ENCODE peak calls at places on chromosomes 6 and 20, in nine cellular contexts. V is stomach, A is Peyer's patch, T is HCT116, C is A549, R is heart left ventricle, N is esophagus squamous epithelium, D is gastrocnemius medialis, L is suprapubic skin. I is an unnamed sample.

GRCh38 chr6:135866445-135867143 is 15.1 kb downstream of the PDE7B start:
- DNase-seq in D (no peak), N (no peak), R (no peak), T (no peak), L (no peak), C (no peak), A (no peak), V (no peak), I (no peak)

GRCh38 chr6:134352786-134353480 is 35.0 kb upstream of the SGK1 start:
- DNase-seq in L (no peak), A (no peak), R (no peak), C (no peak), V (no peak), N (no peak), T (no peak), D (no peak), I (no peak)

GRCh38 chr20:41177636-41178035 is 40.3 kb downstream of the PLCG1 start:
- DNase-seq in T (peak; percentile 8), C (peak; percentile 21), V (peak; percentile 22), D (peak; percentile 56), R (peak; percentile 63), L (peak; percentile 65), A (peak; percentile 44), N (no peak), I (peak; percentile 58)

GRCh38 chr6:95091823-95092436 is 485.4 kb upstream of the MANEA start:
- DNase-seq in V (no peak), R (no peak), C (no peak), A (no peak), D (no peak), N (no peak), T (peak; percentile 57), L (no peak), I (no peak)

GRCh38 chr20:50982372-50982771 is 23.8 kb downstream of the MOCS3 start:
- DNase-seq in V (peak; percentile 60), T (no peak), R (no peak), A (peak; percentile 63), C (peak; percentile 48), L (peak; percentile 86), N (no peak), D (no peak), I (no peak)

GRCh38 chr20:51487525-51488279 is 54.8 kb downstream of the NFATC2 start:
- DNase-seq in R (no peak), L (no peak), T (peak; percentile 89), D (no peak), V (no peak), A (no peak), C (peak; percentile 52), N (no peak), I (peak; percentile 50)

GRCh38 chr20:32490942-32491763 is 94.0 kb downstream of the NOL4L start:
- DNase-seq in N (no peak), R (no peak), V (no peak), C (no peak), D (no peak), T (no peak), A (no peak), L (peak; percentile 46), I (no peak)

GRCh38 chr6:81863123-81863522 is 110.6 kb upstream of the TENT5A start:
- DNase-seq in R (no peak), C (no peak), A (no peak), L (no peak), D (no peak), V (no peak), N (no peak), T (no peak), I (no peak)

GRCh38 chr20:12241065-12241464 is 323.4 kb downstream of the BTBD3 start:
- DNase-seq in A (no peak), T (no peak), R (no peak), D (no peak), V (no peak), C (no peak), L (no peak), N (no peak), I (no peak)

GRCh38 chr6:124964764-124965105 is 2.5 kb downstream of the RNF217 start:
- DNase-seq in C (no peak), D (no peak), V (no peak), R (no peak), A (no peak), L (no peak), N (no peak), T (no peak), I (no peak)

GRCh38 chr6:137845460-137845859 is 21.6 kb upstream of the TNFAIP3 start:
- DNase-seq in N (no peak), L (no peak), T (no peak), A (no peak), R (no peak), D (no peak), V (no peak), C (no peak), I (no peak)

GRCh38 chr20:61901421-61902212 is 164.1 kb downstream of the TAF4 start:
- DNase-seq in A (no peak), R (no peak), N (no peak), D (no peak), T (no peak), L (no peak), C (no peak), V (no peak), I (no peak)

GRCh38 chr6:132445201-132445951 is 44.1 kb upstream of the MOXD1 start:
- DNase-seq in D (no peak), V (no peak), L (no peak), A (no peak), N (no peak), C (peak; percentile 4), T (no peak), R (no peak), I (no peak)

GRCh38 chr6:47897233-47897632 is 115.4 kb downstream of the OPN5 start:
- DNase-seq in A (no peak), T (no peak), C (no peak), N (no peak), R (no peak), V (no peak), D (no peak), L (no peak), I (no peak)

GRCh38 chr20:10495173-10495572 is 60.1 kb downstream of the SLX4IP start:
- DNase-seq in C (no peak), N (no peak), L (no peak), R (no peak), T (no peak), D (no peak), V (no peak), A (no peak), I (no peak)

GRCh38 chr20:10489853-10490627 is 54.9 kb downstream of the SLX4IP start:
- DNase-seq in R (no peak), A (no peak), L (no peak), C (no peak), T (no peak), D (no peak), N (no peak), V (no peak), I (no peak)

GRCh38 chr20:10490706-10491105 is 55.6 kb downstream of the SLX4IP start:
- DNase-seq in T (no peak), A (no peak), R (no peak), V (no peak), D (no peak), N (no peak), C (no peak), L (no peak), I (no peak)

GRCh38 chr20:10492844-10493243 is 57.7 kb downstream of the SLX4IP start:
- DNase-seq in V (no peak), D (no peak), N (no peak), A (no peak), T (no peak), L (no peak), C (no peak), R (no peak), I (no peak)

GRCh38 chr20:10492065-10492464 is 57.0 kb downstream of the SLX4IP start:
- DNase-seq in N (no peak), A (no peak), V (no peak), L (no peak), D (no peak), R (no peak), C (no peak), T (no peak), I (no peak)
- H3K4me1 ChIP-seq in N (no peaks in the 10 kb centered on the region), A (no peaks in the 10 kb centered on the region), V (no peaks in the 10 kb centered on the region), L (peaks cover 7% of the 10 kb centered on the region), D (no peaks in the 10 kb centered on the region), R (no peaks in the 10 kb centered on the region), C (peaks cover 38% of the 10 kb centered on the region), T (peaks cover 5% of the 10 kb centered on the region), I (no peaks in the 10 kb centered on the region)

DNA sequence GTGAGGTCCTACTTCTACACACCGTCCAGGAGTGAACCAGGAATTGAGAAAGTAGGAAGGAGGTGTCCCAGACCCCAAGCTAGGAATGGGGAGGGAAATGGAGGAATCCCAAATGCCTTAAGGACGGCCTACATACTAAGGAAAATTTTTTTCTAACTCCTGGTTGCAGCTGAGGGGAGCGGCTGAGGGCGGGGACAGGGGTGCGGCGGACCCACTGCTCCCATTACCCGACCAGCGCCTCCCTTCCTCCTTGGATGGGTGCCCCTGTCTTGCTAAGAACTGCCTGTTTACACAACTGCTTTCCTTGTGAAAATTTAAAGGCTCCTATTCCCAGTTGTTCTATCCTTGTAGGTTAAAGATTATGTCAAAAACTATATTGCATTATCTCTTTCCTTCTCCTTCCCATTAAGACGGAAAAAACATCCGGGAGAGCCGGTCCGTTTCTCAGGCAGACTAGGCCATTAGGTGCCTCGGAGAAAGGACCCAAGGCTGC is 699 bp upstream of the HSPA1B start:
- DNase-seq in R (peak; percentile 92), V (peak; percentile 91), D (peak; percentile 87), C (peak; percentile 53), T (no peak), A (peak; percentile 92), L (peak; percentile 95), N (no peak), I (peak; percentile 87)
- TF ChIP-seq POLR2A in R (peak; percentile 66), V (no peak), D (no peak), C (no peak), T (no peak), A (peak; percentile 30), L (peak; percentile 48), N (peak; percentile 44), I (no peak)

GRCh38 chr6:108677894-108678293 is 117.2 kb downstream of the FOXO3 start:
- DNase-seq in D (no peak), V (no peak), A (no peak), R (no peak), T (no peak), N (no peak), L (no peak), C (no peak), I (no peak)
- H3K4me1 ChIP-seq in D (peaks cover 69% of the 10 kb centered on the region), V (peaks cover 61% of the 10 kb centered on the region), A (no peaks in the 10 kb centered on the region), R (peaks cover 47% of the 10 kb centered on the region), T (peaks cover 10% of the 10 kb centered on the region), N (peaks cover 8% of the 10 kb centered on the region), L (peaks cover 39% of the 10 kb centered on the region), C (peaks cover 19% of the 10 kb centered on the region), I (peaks cover 47% of the 10 kb centered on the region)

DNA sequence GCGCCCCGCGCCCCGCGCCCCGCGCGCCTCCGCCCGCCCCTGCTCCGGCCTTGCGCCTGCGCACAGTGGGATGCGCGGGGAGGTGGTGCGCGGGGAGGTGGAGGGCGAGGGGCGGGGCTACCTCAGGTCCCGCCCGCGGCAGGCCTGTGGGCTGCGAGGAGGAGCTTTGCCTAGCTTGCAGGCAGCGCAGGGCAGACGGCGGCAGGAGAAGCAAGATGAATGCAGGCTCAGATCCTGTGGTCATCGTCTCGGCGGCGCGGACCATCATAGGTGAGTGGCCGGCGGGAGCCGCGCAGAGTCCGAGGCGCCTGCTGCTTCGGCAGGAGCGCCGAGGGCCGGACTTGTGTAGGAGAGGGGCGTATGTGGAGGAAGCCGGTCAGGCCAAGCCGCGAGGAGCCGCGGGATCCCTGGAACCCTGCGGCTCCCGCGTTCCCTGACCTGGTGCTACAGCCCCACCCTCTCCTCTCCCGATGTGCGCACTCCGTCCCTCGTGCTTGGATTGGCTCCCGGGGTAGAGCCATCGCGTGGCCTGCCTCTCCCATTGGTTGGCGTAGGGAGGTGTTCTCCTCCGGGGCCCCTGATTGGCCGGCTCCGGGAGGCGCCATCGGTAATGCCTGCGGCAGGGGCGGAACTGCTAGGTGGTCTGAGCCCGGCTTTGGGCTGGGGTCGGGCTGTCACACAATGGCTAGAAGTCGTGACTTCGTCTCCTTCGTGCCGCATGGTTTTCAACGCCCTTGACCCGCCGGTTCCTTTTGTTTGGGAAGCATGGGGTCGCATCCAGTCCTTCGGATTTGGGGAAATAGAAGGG is at the start of gene ACAT2:
- DNase-seq in L (peak; percentile 98), T (peak; percentile 83), R (peak; percentile 98), V (peak; percentile 97), A (peak; percentile 98), D (peak; percentile 96), N (peak; percentile 73), C (peak; percentile 93), I (peak; percentile 98)
- TF ChIP-seq POLR2A in L (no peak), T (peak; percentile 40), R (peak; percentile 11), V (no peak), A (peak; percentile 61), D (peak; percentile 68), N (peak; percentile 70), C (peak; percentile 70), I (no peak)

I was measured in adrenal gland.